ENCODE peak calls at places on chromosomes 7 and 10, in seven cellular contexts. W is upper lobe of right lung; T is activated T-cell treated with anti-CD3 and anti-CD28 coated beads for 24 hours; H is Calu3; D is activated CD8-positive, alpha-beta memory T cell treated with anti-CD3 and anti-CD28 coated beads for 4 hours; M is neuronal stem cell; N is NCI-H1105 treated with DMSO at 0.1 percent for 48 hours. S is an unnamed sample.

GRCh38 chr10:23914641-23915040 is 294.3 kb upstream of the KIAA1217 start:
- DNase-seq in T (no peak), D (no peak), W (no peak), M (no peak), H (no peak), N (no peak), S (no peak)

GRCh38 chr10:98242823-98243222 is 25.2 kb downstream of the LOXL4 start:
- DNase-seq in H (no peak), T (no peak), M (no peak), W (no peak), N (peak; percentile 3), D (no peak), S (no peak)

GRCh38 chr10:11107953-11108352 is 90.3 kb downstream of the CELF2 start:
- DNase-seq in H (no peak), N (no peak), W (no peak), M (no peak), T (no peak), D (no peak), S (no peak)

GRCh38 chr10:120824864-120825263 is 26.3 kb upstream of the WDR11 start:
- DNase-seq in W (no peak), T (no peak), N (no peak), D (no peak), H (peak; percentile 14), M (peak; percentile 17), S (no peak)

GRCh38 chr7:28990200-28990960 is 32.2 kb upstream of the TRIL start:
- DNase-seq in H (no peak), N (no peak), D (no peak), M (no peak), T (no peak), W (no peak), S (no peak)

GRCh38 chr7:28180364-28181147 is at the start of gene JAZF1:
- DNase-seq in M (peak; percentile 57), H (peak; percentile 52), T (peak; percentile 33), W (peak; percentile 82), D (peak; percentile 50), N (peak; percentile 85), S (peak; percentile 35)

GRCh38 chr10:49135575-49136313 is 1.9 kb upstream of the FAM170B start:
- DNase-seq in H (no peak), N (no peak), D (no peak), M (no peak), W (no peak), T (no peak), S (no peak)

GRCh38 chr7:105153531-105153930 is 139.5 kb downstream of the KMT2E start:
- DNase-seq in T (no peak), D (no peak), N (no peak), M (no peak), H (no peak), W (no peak), S (no peak)

GRCh38 chr7:158734861-158735260 is 30.3 kb upstream of the NCAPG2 start:
- DNase-seq in D (no peak), W (no peak), T (no peak), M (no peak), N (no peak), H (no peak), S (no peak)

GRCh38 chr10:24153537-24153936 is 55.4 kb upstream of the KIAA1217 start:
- DNase-seq in W (no peak), T (no peak), M (no peak), N (no peak), D (no peak), H (no peak), S (no peak)

GRCh38 chr10:58291538-58292174 is 22.7 kb downstream of the CISD1 start:
- DNase-seq in W (no peak), N (peak; percentile 56), H (peak; percentile 61), M (no peak), D (no peak), T (no peak), S (no peak)

GRCh38 chr7:107045195-107045960 is 873 bp downstream of the PRKAR2B start:
- DNase-seq in M (peak; percentile 35), T (no peak), H (no peak), W (no peak), N (peak; percentile 38), D (no peak), S (no peak)

GRCh38 chr7:66859339-66859738 is 61.7 kb upstream of the TMEM248 start:
- DNase-seq in M (no peak), N (no peak), W (no peak), H (no peak), T (no peak), D (no peak), S (no peak)

GRCh38 chr10:30047924-30048531 is 11.4 kb downstream of the JCAD start:
- DNase-seq in N (no peak), D (no peak), M (no peak), H (no peak), W (no peak), T (no peak), S (no peak)

GRCh38 chr10:95759233-95759826 is 3.4 kb downstream of the ENTPD1 start:
- DNase-seq in W (no peak), M (no peak), D (no peak), N (no peak), H (no peak), T (no peak), S (no peak)

GRCh38 chr7:18420758-18421157 is 74.8 kb upstream of the HDAC9 start:
- DNase-seq in M (no peak), H (no peak), N (peak; percentile 20), T (no peak), D (no peak), W (no peak), S (no peak)

GRCh38 chr10:1932617-1933016 is 195.3 kb upstream of the ADARB2 start:
- DNase-seq in N (no peak), T (no peak), W (no peak), M (no peak), D (no peak), H (no peak), S (no peak)

GRCh38 chr10:77428776-77429395 is 208.7 kb downstream of the KCNMA1 start:
- DNase-seq in M (no peak), H (peak; percentile 18), T (no peak), W (peak; percentile 71), N (no peak), D (no peak), S (no peak)